ENCODE peak calls at places on chromosomes 11 and 22, in four cellular contexts. One of them, this sample, is unnamed.
A peak's percentile ranks its signal among the peaks of the same experiment; 100 is the strongest.

GRCh38 chr11:110130642-110131238 is 37.5 kb downstream of the ZC3H12C start:
- DNase-seq in GM12878: no peak
- DNase-seq in K562: no peak
- DNase-seq in HL-60: no peak
- DNase-seq in this sample: no peak

GRCh38 chr22:41834005-41834975 is 1.4 kb downstream of the SREBF2 start:
- DNase-seq in HL-60: no peak
- DNase-seq in GM12878: no peak
- DNase-seq in K562: no peak
- DNase-seq in this sample: no peak

GRCh38 chr11:120410622-120411380 is 74.6 kb downstream of the ARHGEF12 start:
- DNase-seq in K562: no peak
- DNase-seq in GM12878: no peak
- DNase-seq in HL-60: no peak
- DNase-seq in this sample: no peak

GRCh38 chr22:49667236-49667635 is 160.4 kb downstream of the BRD1 start:
- DNase-seq in HL-60: no peak
- DNase-seq in GM12878: no peak
- DNase-seq in K562: no peak
- DNase-seq in this sample: no peak

GRCh38 chr11:123707606-123708205 is 33.8 kb downstream of the ZNF202 start:
- DNase-seq in K562: peak; percentile 58
- DNase-seq in HL-60: peak; percentile 35
- DNase-seq in GM12878: peak; percentile 30
- DNase-seq in this sample: peak; percentile 26

GRCh38 chr11:88015170-88015569 is 160.1 kb downstream of the RAB38 start:
- DNase-seq in GM12878: no peak
- DNase-seq in HL-60: no peak
- DNase-seq in K562: no peak
- DNase-seq in this sample: no peak

GRCh38 chr11:120546312-120547205 is 35.0 kb downstream of the GRIK4 start:
- DNase-seq in HL-60: no peak
- DNase-seq in GM12878: no peak
- DNase-seq in K562: no peak
- DNase-seq in this sample: no peak

GRCh38 chr11:44313701-44314489 is 4.0 kb upstream of the ALX4 start:
- DNase-seq in GM12878: no peak
- DNase-seq in HL-60: no peak
- DNase-seq in K562: no peak
- DNase-seq in this sample: no peak

GRCh38 chr11:111540114-111540920 is at the start of gene LAYN:
- DNase-seq in GM12878: no peak
- DNase-seq in HL-60: no peak
- DNase-seq in K562: no peak
- DNase-seq in this sample: peak; percentile 50

GRCh38 chr11:83625336-83625735 is 339.2 kb upstream of the CCDC90B start:
- DNase-seq in GM12878: no peak
- DNase-seq in K562: no peak
- DNase-seq in HL-60: no peak
- DNase-seq in this sample: no peak

GRCh38 chr11:130947481-130947880 is 31.2 kb upstream of the SNX19 start:
- DNase-seq in GM12878: no peak
- DNase-seq in HL-60: no peak
- DNase-seq in K562: no peak
- DNase-seq in this sample: no peak

GRCh38 chr11:130118636-130119387 is 40.8 kb upstream of the ST14 start:
- DNase-seq in GM12878: peak; percentile 38
- DNase-seq in HL-60: no peak
- DNase-seq in K562: no peak
- DNase-seq in this sample: no peak

GRCh38 chr11:64125676-64126075 is 40.2 kb downstream of the MACROD1 start:
- DNase-seq in GM12878: no peak
- DNase-seq in HL-60: no peak
- DNase-seq in K562: no peak
- DNase-seq in this sample: no peak

GRCh38 chr11:80157447-80157846 is 716.6 kb upstream of the TENM4 start:
- DNase-seq in HL-60: no peak
- DNase-seq in K562: no peak
- DNase-seq in GM12878: no peak
- DNase-seq in this sample: no peak

GRCh38 chr11:70678931-70679900 is 280.9 kb downstream of the CTTN start:
- DNase-seq in HL-60: no peak
- DNase-seq in K562: no peak
- DNase-seq in GM12878: no peak
- DNase-seq in this sample: no peak

GRCh38 chr11:28833169-28833568 is 725.0 kb downstream of the METTL15 start:
- DNase-seq in K562: no peak
- DNase-seq in GM12878: no peak
- DNase-seq in HL-60: no peak
- DNase-seq in this sample: no peak

GRCh38 chr11:44178381-44178780 is 82.9 kb downstream of the EXT2 start:
- DNase-seq in K562: no peak
- DNase-seq in GM12878: no peak
- DNase-seq in HL-60: no peak
- DNase-seq in this sample: no peak

GRCh38 chr11:131488208-131488607 is 117.8 kb downstream of the NTM start:
- DNase-seq in GM12878: no peak
- DNase-seq in HL-60: no peak
- DNase-seq in K562: no peak
- DNase-seq in this sample: no peak

GRCh38 chr11:122784325-122785155 is 53.8 kb upstream of the CRTAM start:
- DNase-seq in GM12878: no peak
- DNase-seq in HL-60: no peak
- DNase-seq in K562: no peak
- DNase-seq in this sample: no peak

GRCh38 chr11:64652586-64653387 is 61.8 kb downstream of the SLC22A12 start:
- DNase-seq in K562: peak; percentile 87
- DNase-seq in HL-60: peak; percentile 45
- DNase-seq in GM12878: no peak
- DNase-seq in this sample: peak; percentile 84

GRCh38 chr11:130163346-130164220 is 4.0 kb downstream of the ST14 start:
- DNase-seq in K562: peak; percentile 49
- DNase-seq in GM12878: no peak
- DNase-seq in HL-60: peak; percentile 90
- DNase-seq in this sample: no peak

GRCh38 chr22:20284471-20285086 is 16.5 kb upstream of the RTN4R start:
- DNase-seq in GM12878: no peak
- DNase-seq in K562: peak; percentile 45
- DNase-seq in HL-60: no peak
- DNase-seq in this sample: no peak

GRCh38 chr11:75276696-75277095 is 36.1 kb downstream of the TPBGL start:
- DNase-seq in HL-60: no peak
- DNase-seq in K562: no peak
- DNase-seq in GM12878: no peak
- DNase-seq in this sample: no peak

GRCh38 chr11:120097721-120098385 is 40.1 kb downstream of the TRIM29 start:
- DNase-seq in GM12878: no peak
- DNase-seq in HL-60: no peak
- DNase-seq in K562: no peak
- DNase-seq in this sample: no peak

GRCh38 chr22:19579880-19580279 is 55.7 kb upstream of the CLDN5 start:
- DNase-seq in K562: peak; percentile 66
- DNase-seq in HL-60: no peak
- DNase-seq in GM12878: peak; percentile 7
- DNase-seq in this sample: no peak

GRCh38 chr22:33601062-33601461 is 319.2 kb downstream of the LARGE1 start:
- DNase-seq in K562: no peak
- DNase-seq in GM12878: no peak
- DNase-seq in HL-60: no peak
- DNase-seq in this sample: no peak

GRCh38 chr22:33600113-33600512 is 320.2 kb downstream of the LARGE1 start:
- DNase-seq in HL-60: no peak
- DNase-seq in GM12878: no peak
- DNase-seq in K562: no peak
- DNase-seq in this sample: no peak

GRCh38 chr22:33598821-33599220 is 321.5 kb downstream of the LARGE1 start:
- DNase-seq in GM12878: no peak
- DNase-seq in K562: no peak
- DNase-seq in HL-60: no peak
- DNase-seq in this sample: no peak

GRCh38 chr22:33600595-33600994 is 319.7 kb downstream of the LARGE1 start:
- DNase-seq in K562: no peak
- DNase-seq in HL-60: no peak
- DNase-seq in GM12878: no peak
- DNase-seq in this sample: no peak

DNA sequence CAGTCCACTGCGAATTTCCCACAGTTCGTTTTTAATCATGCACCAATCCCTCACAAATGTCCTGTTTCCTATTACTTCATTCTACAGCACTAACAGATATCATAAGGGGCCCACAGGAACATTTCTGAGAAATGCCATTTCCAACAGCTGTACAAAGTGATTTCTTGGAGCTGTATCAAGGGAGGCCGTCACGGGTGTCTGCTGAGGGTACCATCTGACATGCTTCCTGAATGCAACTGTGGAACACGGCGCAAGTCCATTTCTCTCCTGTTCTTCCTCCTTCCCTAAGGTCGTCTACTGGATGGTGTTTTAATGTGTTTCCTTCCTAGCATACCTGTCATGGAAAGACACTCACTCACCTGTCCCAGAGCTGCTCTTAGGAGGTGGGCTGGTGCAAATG is 320.7 kb downstream of the LARGE1 start:
- DNase-seq in HL-60: no peak
- DNase-seq in GM12878: no peak
- DNase-seq in K562: no peak
- DNase-seq in this sample: no peak
- TF ChIP-seq SPI1 in HL-60: no peak
- TF ChIP-seq SPI1 in GM12878: no peak
- TF ChIP-seq SPI1 in K562: no peak
- TF ChIP-seq SPI1 in this sample: no peak

GRCh38 chr22:39956932-39957664 is 3.1 kb upstream of the TMA7B start:
- DNase-seq in HL-60: no peak
- DNase-seq in K562: no peak
- DNase-seq in GM12878: peak; percentile 71
- DNase-seq in this sample: peak; percentile 24

GRCh38 chr22:39954584-39955055 is 5.6 kb upstream of the TMA7B start:
- DNase-seq in HL-60: no peak
- DNase-seq in K562: no peak
- DNase-seq in GM12878: no peak
- DNase-seq in this sample: no peak

GRCh38 chr22:39953101-39953500 is 7.1 kb upstream of the TMA7B start:
- DNase-seq in HL-60: no peak
- DNase-seq in GM12878: no peak
- DNase-seq in K562: no peak
- DNase-seq in this sample: no peak

GRCh38 chr22:39958009-39958711 is 2.0 kb upstream of the TMA7B start:
- DNase-seq in GM12878: no peak
- DNase-seq in K562: no peak
- DNase-seq in HL-60: no peak
- DNase-seq in this sample: no peak

DNA sequence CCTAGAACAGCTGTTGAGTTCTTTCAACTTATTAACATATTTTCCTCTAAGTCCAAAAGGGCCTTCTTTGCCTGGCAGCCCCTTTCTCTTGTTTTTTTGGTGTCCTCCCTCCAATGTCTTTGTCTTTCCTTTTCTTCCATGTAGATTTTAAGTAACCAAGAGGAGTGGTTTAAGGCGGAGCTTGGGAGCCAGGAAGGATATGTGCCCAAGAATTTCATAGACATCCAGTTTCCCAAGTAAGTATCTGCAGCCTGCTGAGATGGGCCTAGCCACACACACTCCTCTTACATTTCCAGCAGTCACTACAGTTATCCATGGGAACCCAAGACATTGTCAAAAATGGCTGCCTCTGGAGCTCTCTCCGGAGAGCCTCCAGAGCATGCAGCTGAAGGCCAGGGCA is 4.5 kb upstream of the TMA7B start:
- DNase-seq in K562: no peak
- DNase-seq in GM12878: no peak
- DNase-seq in HL-60: no peak
- DNase-seq in this sample: no peak
- TF ChIP-seq SPI1 in K562: no peak
- TF ChIP-seq SPI1 in GM12878: no peak
- TF ChIP-seq SPI1 in HL-60: no peak
- TF ChIP-seq SPI1 in this sample: no peak

DNA sequence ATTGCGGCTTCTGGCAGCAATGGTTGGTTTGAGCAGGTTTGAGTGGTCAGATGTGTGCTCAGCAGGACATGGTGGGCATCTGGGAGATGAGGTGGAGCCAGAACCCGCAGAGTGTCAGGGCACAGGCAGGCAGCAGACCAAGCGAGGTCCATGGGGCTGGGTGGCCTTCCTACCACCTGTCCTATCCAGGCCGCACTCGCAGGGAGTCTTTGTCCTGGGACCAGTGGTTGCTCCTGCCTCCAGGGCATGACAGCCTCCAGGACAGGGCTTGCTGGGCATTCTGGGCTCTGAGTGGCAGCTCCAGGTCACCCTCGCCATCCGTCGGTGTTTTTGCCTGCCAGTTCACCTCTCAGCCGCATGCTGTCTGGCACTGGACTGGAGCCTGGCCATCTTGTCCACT is 919.3 kb downstream of the TBC1D22A start:
- DNase-seq in GM12878: no peak
- DNase-seq in HL-60: no peak
- DNase-seq in K562: no peak
- DNase-seq in this sample: no peak
- TF ChIP-seq SPI1 in GM12878: no peak
- TF ChIP-seq SPI1 in HL-60: no peak
- TF ChIP-seq SPI1 in K562: no peak
- TF ChIP-seq SPI1 in this sample: no peak

GRCh38 chr11:95451682-95452081 is 220.7 kb upstream of the SESN3 start:
- DNase-seq in HL-60: peak; percentile 8
- DNase-seq in GM12878: no peak
- DNase-seq in K562: no peak
- DNase-seq in this sample: no peak

GRCh38 chr11:95451261-95451660 is 220.3 kb upstream of the SESN3 start:
- DNase-seq in HL-60: no peak
- DNase-seq in GM12878: no peak
- DNase-seq in K562: no peak
- DNase-seq in this sample: no peak

GRCh38 chr11:95453616-95454118 is 222.7 kb upstream of the SESN3 start:
- DNase-seq in HL-60: no peak
- DNase-seq in K562: peak; percentile 16
- DNase-seq in GM12878: no peak
- DNase-seq in this sample: no peak

GRCh38 chr11:95455228-95455627 is 224.2 kb upstream of the SESN3 start:
- DNase-seq in HL-60: no peak
- DNase-seq in K562: no peak
- DNase-seq in GM12878: no peak
- DNase-seq in this sample: no peak

GRCh38 chr11:95450547-95451123 is 219.6 kb upstream of the SESN3 start:
- DNase-seq in GM12878: no peak
- DNase-seq in K562: no peak
- DNase-seq in HL-60: no peak
- DNase-seq in this sample: no peak
- TF ChIP-seq SPI1 in GM12878: no peak
- TF ChIP-seq SPI1 in K562: peak; percentile 41
- TF ChIP-seq SPI1 in HL-60: no peak
- TF ChIP-seq SPI1 in this sample: no peak